ENCODE peak calls at places on chromosomes 2 and 18, in six cellular contexts. One of them, this sample, is unnamed.

GRCh38 chr18:10490401-10491289 is 35.2 kb upstream of the NAPG start:
- DNase-seq in GM12865: peak
- DNase-seq in A549: peak
- DNase-seq in Panc1: peak
- DNase-seq in tibial nerve: no peak
- DNase-seq in NB4: peak
- DNase-seq in this sample: no peak

GRCh38 chr2:44802409-44803099 is 138.9 kb upstream of the SIX3 start:
- DNase-seq in Panc1: no peak
- DNase-seq in GM12865: no peak
- DNase-seq in A549: no peak
- DNase-seq in NB4: no peak
- DNase-seq in tibial nerve: no peak
- DNase-seq in this sample: no peak

GRCh38 chr18:55672574-55673361 is 84.8 kb upstream of the TCF4 start:
- DNase-seq in tibial nerve: no peak
- DNase-seq in GM12865: no peak
- DNase-seq in A549: no peak
- DNase-seq in NB4: no peak
- DNase-seq in Panc1: no peak
- DNase-seq in this sample: no peak

GRCh38 chr2:219525533-219526232 is 11.4 kb downstream of the ASIC4 start:
- DNase-seq in Panc1: no peak
- DNase-seq in tibial nerve: no peak
- DNase-seq in GM12865: no peak
- DNase-seq in A549: no peak
- DNase-seq in NB4: no peak
- DNase-seq in this sample: no peak

GRCh38 chr2:71614976-71615768 is 161.8 kb downstream of the DYSF start:
- DNase-seq in GM12865: no peak
- DNase-seq in A549: no peak
- DNase-seq in NB4: no peak
- DNase-seq in Panc1: no peak
- DNase-seq in tibial nerve: peak
- DNase-seq in this sample: peak

GRCh38 chr18:76494181-76494540 is 881 bp downstream of the ZNF516 start:
- DNase-seq in NB4: peak
- DNase-seq in Panc1: no peak
- DNase-seq in tibial nerve: peak
- DNase-seq in GM12865: peak
- DNase-seq in A549: no peak
- DNase-seq in this sample: peak

GRCh38 chr2:234249006-234249405 is 198.5 kb downstream of the SPP2 start:
- DNase-seq in Panc1: no peak
- DNase-seq in GM12865: no peak
- DNase-seq in tibial nerve: no peak
- DNase-seq in A549: peak
- DNase-seq in NB4: no peak
- DNase-seq in this sample: no peak

GRCh38 chr2:225740086-225740485 is 340.6 kb downstream of the NYAP2 start:
- DNase-seq in Panc1: no peak
- DNase-seq in NB4: no peak
- DNase-seq in A549: no peak
- DNase-seq in tibial nerve: no peak
- DNase-seq in GM12865: no peak
- DNase-seq in this sample: no peak

GRCh38 chr18:36333418-36333817 is 35.9 kb downstream of the FHOD3 start:
- DNase-seq in tibial nerve: no peak
- DNase-seq in A549: no peak
- DNase-seq in GM12865: peak
- DNase-seq in Panc1: no peak
- DNase-seq in NB4: no peak
- DNase-seq in this sample: no peak

GRCh38 chr18:60865801-60866200 is 467.4 kb upstream of the CDH20 start:
- DNase-seq in Panc1: no peak
- DNase-seq in A549: no peak
- DNase-seq in GM12865: no peak
- DNase-seq in tibial nerve: no peak
- DNase-seq in NB4: no peak
- DNase-seq in this sample: no peak

GRCh38 chr2:238061310-238062202 is 755 bp downstream of the SCLY start:
- DNase-seq in NB4: peak
- DNase-seq in GM12865: peak
- DNase-seq in tibial nerve: no peak
- DNase-seq in Panc1: no peak
- DNase-seq in A549: peak
- DNase-seq in this sample: no peak

GRCh38 chr18:24876266-24876665 is 415.8 kb downstream of the HRH4 start:
- DNase-seq in A549: no peak
- DNase-seq in GM12865: no peak
- DNase-seq in Panc1: no peak
- DNase-seq in tibial nerve: no peak
- DNase-seq in NB4: no peak
- DNase-seq in this sample: no peak

GRCh38 chr2:241410739-241411176 is 54.7 kb downstream of the FARP2 start:
- DNase-seq in Panc1: peak
- DNase-seq in tibial nerve: no peak
- DNase-seq in GM12865: no peak
- DNase-seq in A549: no peak
- DNase-seq in NB4: no peak
- DNase-seq in this sample: no peak

GRCh38 chr2:227376911-227377396 is 2.2 kb downstream of the TM4SF20 start:
- DNase-seq in NB4: no peak
- DNase-seq in Panc1: no peak
- DNase-seq in A549: peak
- DNase-seq in tibial nerve: no peak
- DNase-seq in GM12865: peak
- DNase-seq in this sample: no peak

GRCh38 chr2:25437881-25438662 is 96.3 kb upstream of the DNMT3A start:
- DNase-seq in GM12865: peak
- DNase-seq in NB4: no peak
- DNase-seq in tibial nerve: no peak
- DNase-seq in A549: no peak
- DNase-seq in Panc1: no peak
- DNase-seq in this sample: no peak

GRCh38 chr18:33201509-33201926 is 239.0 kb downstream of the CCDC178 start:
- DNase-seq in NB4: peak
- DNase-seq in GM12865: peak
- DNase-seq in tibial nerve: no peak
- DNase-seq in Panc1: no peak
- DNase-seq in A549: peak
- DNase-seq in this sample: no peak

GRCh38 chr2:166361351-166362153 is 14.2 kb downstream of the SCN9A start:
- DNase-seq in tibial nerve: no peak
- DNase-seq in GM12865: peak
- DNase-seq in Panc1: no peak
- DNase-seq in NB4: peak
- DNase-seq in A549: peak
- DNase-seq in this sample: no peak

GRCh38 chr18:7980661-7981060 is 413.5 kb downstream of the PTPRM start:
- DNase-seq in GM12865: no peak
- DNase-seq in A549: no peak
- DNase-seq in tibial nerve: no peak
- DNase-seq in Panc1: no peak
- DNase-seq in NB4: no peak
- DNase-seq in this sample: no peak

GRCh38 chr2:195532628-195533271 is 124.3 kb upstream of the SLC39A10 start:
- DNase-seq in A549: peak
- DNase-seq in Panc1: no peak
- DNase-seq in GM12865: peak
- DNase-seq in NB4: peak
- DNase-seq in tibial nerve: no peak
- DNase-seq in this sample: no peak

GRCh38 chr2:59312967-59313943 is 1072.1 kb upstream of the FANCL start:
- DNase-seq in NB4: no peak
- DNase-seq in A549: no peak
- DNase-seq in GM12865: no peak
- DNase-seq in Panc1: no peak
- DNase-seq in tibial nerve: no peak
- DNase-seq in this sample: no peak

GRCh38 chr2:44645931-44646330 is 284.2 kb downstream of the CAMKMT start:
- DNase-seq in NB4: no peak
- DNase-seq in Panc1: no peak
- DNase-seq in A549: no peak
- DNase-seq in GM12865: no peak
- DNase-seq in tibial nerve: no peak
- DNase-seq in this sample: no peak

GRCh38 chr2:101253013-101253712 is 477 bp downstream of the CNOT11 start:
- DNase-seq in A549: peak
- DNase-seq in GM12865: peak
- DNase-seq in Panc1: no peak
- DNase-seq in tibial nerve: peak
- DNase-seq in NB4: peak
- DNase-seq in this sample: peak

GRCh38 chr2:127023504-127023903 is 83.5 kb downstream of the BIN1 start:
- DNase-seq in GM12865: no peak
- DNase-seq in NB4: no peak
- DNase-seq in tibial nerve: no peak
- DNase-seq in A549: no peak
- DNase-seq in Panc1: no peak
- DNase-seq in this sample: no peak

GRCh38 chr2:110873597-110874525 is 141.5 kb downstream of the ACOXL start:
- DNase-seq in Panc1: no peak
- DNase-seq in A549: no peak
- DNase-seq in NB4: no peak
- DNase-seq in tibial nerve: no peak
- DNase-seq in GM12865: no peak
- DNase-seq in this sample: no peak

GRCh38 chr2:239440511-239440959 is 39.7 kb upstream of the HDAC4 start:
- DNase-seq in NB4: no peak
- DNase-seq in tibial nerve: peak
- DNase-seq in Panc1: no peak
- DNase-seq in A549: no peak
- DNase-seq in GM12865: no peak
- DNase-seq in this sample: no peak

GRCh38 chr2:95062247-95062646 is 36.7 kb downstream of the MAL start:
- DNase-seq in A549: no peak
- DNase-seq in GM12865: no peak
- DNase-seq in Panc1: no peak
- DNase-seq in tibial nerve: no peak
- DNase-seq in NB4: no peak
- DNase-seq in this sample: no peak

GRCh38 chr2:152647417-152648010 is 69.7 kb downstream of the PRPF40A start:
- DNase-seq in GM12865: no peak
- DNase-seq in NB4: no peak
- DNase-seq in A549: no peak
- DNase-seq in tibial nerve: peak
- DNase-seq in Panc1: no peak
- DNase-seq in this sample: peak

GRCh38 chr2:15944325-15945017 is 4.1 kb downstream of the MYCN start:
- DNase-seq in Panc1: no peak
- DNase-seq in NB4: no peak
- DNase-seq in GM12865: no peak
- DNase-seq in A549: no peak
- DNase-seq in tibial nerve: no peak
- DNase-seq in this sample: no peak
- H3K4me3 ChIP-seq in Panc1: no peak
- H3K4me3 ChIP-seq in NB4: no peak
- H3K4me3 ChIP-seq in GM12865: no peak
- H3K4me3 ChIP-seq in A549: no peak
- H3K4me3 ChIP-seq in tibial nerve: no peak
- H3K4me3 ChIP-seq in this sample: no peak

DNA sequence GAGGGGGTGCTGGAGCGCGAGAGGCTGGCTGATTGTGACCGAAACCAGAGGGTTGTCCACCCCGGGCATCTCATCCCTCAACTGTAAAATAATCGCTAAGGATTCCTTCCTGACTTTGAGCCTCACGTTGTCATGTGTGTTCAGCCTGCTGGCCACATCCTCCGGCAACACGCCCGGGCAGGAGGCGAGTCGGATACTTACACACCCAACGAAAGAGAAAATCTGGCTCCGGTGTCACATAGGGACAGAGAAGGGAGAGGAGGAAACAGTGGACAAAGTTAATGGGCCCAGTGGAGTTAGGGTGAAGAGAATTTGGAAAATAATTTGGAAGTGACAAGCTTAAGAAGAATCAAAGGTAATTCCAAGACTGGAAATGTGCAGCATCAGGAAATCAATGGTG is 2.4 kb downstream of the TLX2 start:
- DNase-seq in NB4: no peak
- DNase-seq in Panc1: no peak
- DNase-seq in tibial nerve: no peak
- DNase-seq in A549: no peak
- DNase-seq in GM12865: no peak
- DNase-seq in this sample: no peak
- H3K4me3 ChIP-seq in NB4: no peak
- H3K4me3 ChIP-seq in Panc1: no peak
- H3K4me3 ChIP-seq in tibial nerve: peak
- H3K4me3 ChIP-seq in A549: no peak
- H3K4me3 ChIP-seq in GM12865: peak
- H3K4me3 ChIP-seq in this sample: peak

GRCh38 chr2:177692828-177693269 is 300.3 kb downstream of the AGPS start:
- DNase-seq in Panc1: no peak
- DNase-seq in A549: peak
- DNase-seq in tibial nerve: no peak
- DNase-seq in GM12865: no peak
- DNase-seq in NB4: peak
- DNase-seq in this sample: no peak
- H3K4me3 ChIP-seq in Panc1: no peak
- H3K4me3 ChIP-seq in A549: no peak
- H3K4me3 ChIP-seq in tibial nerve: no peak
- H3K4me3 ChIP-seq in GM12865: no peak
- H3K4me3 ChIP-seq in NB4: no peak
- H3K4me3 ChIP-seq in this sample: no peak

GRCh38 chr2:37378411-37378810 is 34.0 kb downstream of the QPCT start:
- DNase-seq in NB4: no peak
- DNase-seq in Panc1: no peak
- DNase-seq in A549: no peak
- DNase-seq in tibial nerve: peak
- DNase-seq in GM12865: no peak
- DNase-seq in this sample: no peak

GRCh38 chr2:37379881-37380296 is 35.5 kb downstream of the QPCT start:
- DNase-seq in A549: no peak
- DNase-seq in tibial nerve: no peak
- DNase-seq in GM12865: no peak
- DNase-seq in NB4: no peak
- DNase-seq in Panc1: no peak
- DNase-seq in this sample: no peak

GRCh38 chr2:37375721-37376399 is 31.4 kb downstream of the QPCT start:
- DNase-seq in NB4: no peak
- DNase-seq in GM12865: no peak
- DNase-seq in tibial nerve: no peak
- DNase-seq in A549: no peak
- DNase-seq in Panc1: no peak
- DNase-seq in this sample: no peak

GRCh38 chr2:37376421-37377186 is 32.2 kb downstream of the QPCT start:
- DNase-seq in Panc1: no peak
- DNase-seq in NB4: peak
- DNase-seq in GM12865: peak
- DNase-seq in tibial nerve: peak
- DNase-seq in A549: no peak
- DNase-seq in this sample: peak

GRCh38 chr2:37377187-37377532 is 32.7 kb downstream of the QPCT start:
- DNase-seq in GM12865: peak
- DNase-seq in NB4: peak
- DNase-seq in Panc1: no peak
- DNase-seq in A549: no peak
- DNase-seq in tibial nerve: no peak
- DNase-seq in this sample: no peak
- H3K4me3 ChIP-seq in GM12865: no peak
- H3K4me3 ChIP-seq in NB4: no peak
- H3K4me3 ChIP-seq in Panc1: no peak
- H3K4me3 ChIP-seq in A549: no peak
- H3K4me3 ChIP-seq in tibial nerve: peak
- H3K4me3 ChIP-seq in this sample: peak